ENCODE peak calls at places on chromosomes 5 and 9, in eight cellular contexts. G, I, B, Q, J, R, X and H are unnamed samples.

GRCh38 chr5:42840279-42840678 is 28.6 kb upstream of the SELENOP start:
- DNase-seq in G (no peak), I (no peak), B (no peak), Q (no peak), J (no peak), R (peak), X (no peak), H (no peak)

GRCh38 chr5:93579561-93580386 is 1.2 kb downstream of the NR2F1-AS1 start:
- DNase-seq in G (peak), I (peak), B (no peak), Q (peak), J (no peak), R (peak), X (no peak), H (no peak)

GRCh38 chr5:144068926-144069325 is 101.5 kb downstream of the YIPF5 start:
- DNase-seq in G (no peak), I (no peak), B (no peak), Q (no peak), J (no peak), R (no peak), X (no peak), H (no peak)

GRCh38 chr5:93941897-93942296 is 200.5 kb upstream of the POU5F2 start:
- DNase-seq in G (no peak), I (no peak), B (no peak), Q (no peak), J (no peak), R (no peak), X (no peak), H (no peak)

GRCh38 chr9:129320575-129321311 is 142.7 kb upstream of the IER5L start:
- DNase-seq in G (peak), I (peak), B (peak), Q (peak), J (no peak), R (peak), X (no peak), H (no peak)

GRCh38 chr9:113678874-113679273 is 197.2 kb upstream of the ZNF618 start:
- DNase-seq in G (no peak), I (no peak), B (no peak), Q (no peak), J (no peak), R (no peak), X (no peak), H (no peak)

GRCh38 chr5:39650234-39650816 is 225.5 kb upstream of the DAB2 start:
- DNase-seq in G (no peak), I (no peak), B (no peak), Q (no peak), J (no peak), R (peak), X (no peak), H (no peak)

GRCh38 chr5:116395708-116396203 is 178.9 kb downstream of the SEMA6A start:
- DNase-seq in G (no peak), I (no peak), B (no peak), Q (no peak), J (no peak), R (no peak), X (no peak), H (no peak)

GRCh38 chr9:106925392-106925791 is 62.4 kb downstream of the ZNF462 start:
- DNase-seq in G (no peak), I (no peak), B (no peak), Q (no peak), J (no peak), R (no peak), X (no peak), H (no peak)

GRCh38 chr5:3429962-3430361 is 165.7 kb upstream of the IRX1 start:
- DNase-seq in G (no peak), I (no peak), B (no peak), Q (no peak), J (no peak), R (no peak), X (no peak), H (no peak)

GRCh38 chr5:149215478-149216042 is 56.1 kb upstream of the AFAP1L1 start:
- DNase-seq in G (no peak), I (no peak), B (no peak), Q (no peak), J (no peak), R (peak), X (no peak), H (no peak)

GRCh38 chr5:94243612-94244011 is 374.8 kb downstream of the KIAA0825 start:
- DNase-seq in G (no peak), I (no peak), B (no peak), Q (no peak), J (no peak), R (peak), X (no peak), H (no peak)

GRCh38 chr9:77440057-77440456 is 208.1 kb downstream of the GNA14 start:
- DNase-seq in G (peak), I (no peak), B (no peak), Q (no peak), J (no peak), R (peak), X (no peak), H (no peak)

GRCh38 chr5:126826619-126827215 is 49.8 kb downstream of the LMNB1 start:
- DNase-seq in G (no peak), I (no peak), B (no peak), Q (no peak), J (no peak), R (no peak), X (no peak), H (no peak)

GRCh38 chr5:133924221-133924920 is 44.1 kb downstream of the C5orf15 start:
- DNase-seq in G (no peak), I (no peak), B (no peak), Q (no peak), J (no peak), R (no peak), X (no peak), H (no peak)

GRCh38 chr9:84668204-84669007 is 1.1 kb upstream of the NTRK2 start:
- DNase-seq in G (peak), I (peak), B (no peak), Q (peak), J (no peak), R (peak), X (peak), H (no peak)

GRCh38 chr9:84271004-84271886 is 69.3 kb downstream of the SLC28A3 start:
- DNase-seq in G (no peak), I (peak), B (peak), Q (no peak), J (no peak), R (peak), X (peak), H (no peak)